ENCODE peak calls at places on chromosomes 16 and 17, in nine cellular contexts. J is keratinocyte; V is myocyte; C is stimulated activated CD8-positive, alpha-beta memory T cell treated with anti-CD3 and anti-CD28 coated beads, Interleukin-4, amount 100 ng/mL, for 24 hours; O is stimulated activated CD4-positive, alpha-beta T cell treated with anti-CD3 and anti-CD28 coated beads, Interleukin-4, amount 100 ng/mL, for 4 hours; U is NCI-H1092 treated with DMSO at 0.1 percent for 48 hours; Y is SW480; S is ascending aorta; Z is astrocyte of the cerebellum. L is an unnamed sample.

GRCh38 chr17:34068506-34069035 is 186.5 kb upstream of the CCL2 start:
- DNase-seq in J (no peak), V (no peak), C (no peak), O (no peak), U (no peak), Y (peak), S (no peak), Z (no peak), L (no peak)

GRCh38 chr16:50940275-50940854 is 198.5 kb downstream of the CYLD start:
- DNase-seq in J (no peak), V (no peak), C (no peak), O (no peak), U (no peak), Y (no peak), S (no peak), Z (no peak), L (peak)

GRCh38 chr16:22181843-22182242 is 19.5 kb downstream of the SDR42E2 start:
- DNase-seq in J (no peak), V (peak), C (no peak), O (no peak), U (no peak), Y (no peak), S (no peak), Z (no peak), L (no peak)

GRCh38 chr16:29820730-29821662 is 734 bp downstream of the MVP start:
- DNase-seq in J (no peak), V (peak), C (no peak), O (no peak), U (no peak), Y (no peak), S (no peak), Z (no peak), L (no peak)

GRCh38 chr17:14052886-14053615 is 16.3 kb upstream of the COX10 start:
- DNase-seq in J (no peak), V (no peak), C (no peak), O (no peak), U (no peak), Y (peak), S (no peak), Z (peak), L (no peak)

GRCh38 chr17:2267354-2267753 is 36.2 kb downstream of the SMG6 start:
- DNase-seq in J (no peak), V (no peak), C (no peak), O (no peak), U (no peak), Y (no peak), S (no peak), Z (no peak), L (no peak)

GRCh38 chr16:66306366-66307150 is 59.9 kb upstream of the CDH5 start:
- DNase-seq in J (no peak), V (no peak), C (no peak), O (no peak), U (no peak), Y (no peak), S (no peak), Z (no peak), L (peak)

GRCh38 chr16:50208460-50208931 is 55.4 kb downstream of the TENT4B start:
- DNase-seq in J (no peak), V (peak), C (no peak), O (no peak), U (no peak), Y (no peak), S (no peak), Z (no peak), L (no peak)

GRCh38 chr17:76584427-76585047 is 1.1 kb downstream of the ST6GALNAC2 start:
- DNase-seq in J (no peak), V (no peak), C (no peak), O (no peak), U (no peak), Y (no peak), S (no peak), Z (no peak), L (peak)

GRCh38 chr17:43315369-43315768 is 81.6 kb upstream of the RNU2-1 start:
- DNase-seq in J (no peak), V (no peak), C (no peak), O (no peak), U (no peak), Y (no peak), S (no peak), Z (no peak), L (no peak)

GRCh38 chr16:84022641-84023040 is 20.0 kb downstream of the SLC38A8 start:
- DNase-seq in J (no peak), V (no peak), C (no peak), O (no peak), U (no peak), Y (no peak), S (no peak), Z (no peak), L (no peak)

GRCh38 chr17:60169921-60170817 is 20.4 kb downstream of the CA4 start:
- DNase-seq in J (no peak), V (peak), C (no peak), O (peak), U (no peak), Y (no peak), S (no peak), Z (no peak), L (peak)

GRCh38 chr16:85484337-85485295 is 128.5 kb upstream of the GSE1 start:
- DNase-seq in J (no peak), V (no peak), C (no peak), O (no peak), U (peak), Y (no peak), S (no peak), Z (no peak), L (no peak)

GRCh38 chr16:89599451-89599858 is 14.0 kb upstream of the DPEP1 start:
- DNase-seq in J (no peak), V (no peak), C (no peak), O (no peak), U (no peak), Y (peak), S (no peak), Z (no peak), L (peak)

GRCh38 chr17:61556224-61557188 is 34.5 kb downstream of the NACA2 start:
- DNase-seq in J (no peak), V (no peak), C (no peak), O (no peak), U (no peak), Y (no peak), S (no peak), Z (peak), L (no peak)

GRCh38 chr17:55735784-55736405 is 13.2 kb upstream of the TMEM100 start:
- DNase-seq in J (no peak), V (peak), C (no peak), O (peak), U (no peak), Y (peak), S (no peak), Z (no peak), L (no peak)

GRCh38 chr16:83138976-83139690 is 512.4 kb downstream of the CDH13 start:
- DNase-seq in J (no peak), V (no peak), C (no peak), O (no peak), U (no peak), Y (no peak), S (no peak), Z (no peak), L (no peak)

GRCh38 chr17:72383053-72383847 is 262.4 kb downstream of the SOX9 start:
- DNase-seq in J (no peak), V (no peak), C (no peak), O (no peak), U (no peak), Y (peak), S (no peak), Z (no peak), L (peak)

GRCh38 chr17:1880851-1881630 is 51.2 kb downstream of the RPA1 start:
- DNase-seq in J (no peak), V (no peak), C (no peak), O (no peak), U (no peak), Y (no peak), S (no peak), Z (no peak), L (no peak)

GRCh38 chr17:77153487-77153886 is 12.7 kb downstream of the SEC14L1 start:
- DNase-seq in J (no peak), V (peak), C (no peak), O (no peak), U (peak), Y (no peak), S (no peak), Z (no peak), L (no peak)

GRCh38 chr16:53518550-53519416 is 15.8 kb upstream of the AKTIP start:
- DNase-seq in J (no peak), V (no peak), C (peak), O (peak), U (no peak), Y (no peak), S (no peak), Z (no peak), L (no peak)

GRCh38 chr17:16987830-16988601 is 16.1 kb upstream of the TNFRSF13B start:
- DNase-seq in J (peak), V (peak), C (peak), O (peak), U (no peak), Y (peak), S (peak), Z (peak), L (peak)

GRCh38 chr16:30120340-30121105 is 2.5 kb downstream of the MAPK3 start:
- DNase-seq in J (no peak), V (no peak), C (no peak), O (no peak), U (no peak), Y (no peak), S (no peak), Z (no peak), L (no peak)

GRCh38 chr16:85175724-85176233 is 63.5 kb upstream of the CIBAR2 start:
- DNase-seq in J (no peak), V (no peak), C (no peak), O (no peak), U (no peak), Y (no peak), S (no peak), Z (no peak), L (no peak)

L was measured in endodermal cell.